ENCODE peak calls at places on chromosome 7, in six cellular contexts. E is breast epithelium, H is thoracic aorta, F is A549, M is tibial artery, N is adipocyte. Y is an unnamed sample. For H3K4me1, the result is how much of the 10 kb centered on the place peaks cover.

GRCh38 chr7:135661311-135662122 is 797 bp upstream of the STMP1 start:
- DNase-seq in E (no peak), F (no peak), M (no peak), H (no peak), N (no peak), Y (peak)

GRCh38 chr7:2299131-2299829 is 15.0 kb downstream of the SNX8 start:
- DNase-seq in N (peak), E (no peak), F (no peak), M (no peak), H (peak), Y (no peak)

GRCh38 chr7:80151274-80151665 is 16.6 kb downstream of the GNAI1 start:
- DNase-seq in F (no peak), M (no peak), E (no peak), N (peak), H (no peak), Y (peak)

GRCh38 chr7:7884855-7885254 is 83.7 kb upstream of the GLCCI1 start:
- DNase-seq in F (no peak), E (no peak), H (no peak), M (no peak), N (no peak), Y (peak)

GRCh38 chr7:37921340-37921805 is 933 bp downstream of the EPDR1 start:
- DNase-seq in H (no peak), F (no peak), N (peak), M (peak), E (no peak), Y (no peak)

GRCh38 chr7:51261117-51261835 is 55.3 kb downstream of the COBL start:
- DNase-seq in M (no peak), F (no peak), H (no peak), N (no peak), E (no peak), Y (no peak)

GRCh38 chr7:11841657-11842056 is 9.7 kb upstream of the THSD7A start:
- DNase-seq in F (no peak), M (no peak), H (no peak), N (no peak), E (no peak), Y (no peak)

GRCh38 chr7:133412942-133413341 is 160.1 kb downstream of the EXOC4 start:
- DNase-seq in H (no peak), M (no peak), E (no peak), F (no peak), N (no peak), Y (no peak)

GRCh38 chr7:116710764-116711452 is 38.9 kb downstream of the MET start:
- DNase-seq in N (no peak), E (no peak), F (no peak), H (no peak), M (no peak), Y (peak)

GRCh38 chr7:1650363-1651030 is 19.6 kb upstream of the ELFN1 start:
- DNase-seq in N (no peak), E (no peak), H (no peak), F (no peak), M (no peak), Y (no peak)

GRCh38 chr7:24800667-24801066 is 43.4 kb upstream of the GSDME start:
- DNase-seq in M (no peak), H (no peak), F (no peak), E (no peak), N (no peak), Y (no peak)

GRCh38 chr7:20350518-20350951 is 19.8 kb downstream of the ITGB8 start:
- DNase-seq in N (peak), E (no peak), H (no peak), M (no peak), F (no peak), Y (no peak)

GRCh38 chr7:13262929-13263530 is 575.6 kb downstream of the ARL4A start:
- DNase-seq in N (peak), F (peak), E (no peak), H (no peak), M (no peak), Y (peak)

GRCh38 chr7:159144756-159145543 is at the start of gene VIPR2:
- DNase-seq in F (no peak), H (no peak), E (peak), M (peak), N (no peak), Y (no peak)

GRCh38 chr7:14834888-14835287 is 67.7 kb downstream of the DGKB start:
- DNase-seq in M (no peak), N (peak), F (no peak), H (no peak), E (no peak), Y (no peak)

GRCh38 chr7:131107343-131108211 is 220.1 kb upstream of the MKLN1 start:
- DNase-seq in H (peak), N (peak), M (peak), F (peak), E (peak), Y (peak)

GRCh38 chr7:91468231-91468630 is 204.0 kb downstream of the FZD1 start:
- DNase-seq in M (no peak), F (no peak), E (no peak), H (no peak), N (no peak), Y (no peak)

GRCh38 chr7:100735730-100736129 is 2.3 kb downstream of the ZAN start:
- DNase-seq in M (no peak), N (no peak), F (no peak), E (no peak), H (no peak), Y (no peak)

GRCh38 chr7:46468753-46469356 is 547.8 kb upstream of the IGFBP3 start:
- DNase-seq in M (no peak), N (peak), F (no peak), E (no peak), H (no peak), Y (peak)

GRCh38 chr7:47534322-47535032 is 47.4 kb downstream of the TNS3 start:
- DNase-seq in F (no peak), E (no peak), M (no peak), H (no peak), N (peak), Y (peak)

GRCh38 chr7:91945476-91945875 is 4.8 kb downstream of the AKAP9 start:
- DNase-seq in H (no peak), M (no peak), F (peak), E (no peak), N (peak), Y (peak)

GRCh38 chr7:117325836-117326235 is 3.0 kb upstream of the WNT2 start:
- DNase-seq in N (no peak), F (no peak), E (no peak), M (no peak), H (no peak), Y (peak)

GRCh38 chr7:23273141-23273599 is 26.0 kb upstream of the MALSU1 start:
- DNase-seq in F (peak), E (peak), M (peak), H (peak), N (peak), Y (peak)

GRCh38 chr7:90655566-90655965 is 59.4 kb downstream of the CDK14 start:
- DNase-seq in F (no peak), N (peak), E (no peak), M (no peak), H (no peak), Y (peak)

GRCh38 chr7:142248166-142249160 is 9.4 kb downstream of the PRSS58 start:
- DNase-seq in M (no peak), E (no peak), F (no peak), N (no peak), H (no peak), Y (no peak)

GRCh38 chr7:7834761-7835160 is 116.4 kb upstream of the RPA3 start:
- DNase-seq in F (no peak), E (no peak), M (no peak), N (no peak), H (no peak), Y (no peak)

GRCh38 chr7:30382607-30383006 is 96.0 kb downstream of the NOD1 start:
- DNase-seq in N (no peak), H (no peak), F (no peak), E (no peak), M (no peak), Y (no peak)

GRCh38 chr7:6536262-6536770 is 14.9 kb downstream of the GRID2IP start:
- DNase-seq in F (no peak), N (peak), M (no peak), E (no peak), H (no peak), Y (no peak)

GRCh38 chr7:2897023-2897422 is 52.9 kb upstream of the GNA12 start:
- DNase-seq in E (no peak), H (no peak), M (no peak), N (no peak), F (no peak), Y (no peak)

GRCh38 chr7:121561717-121562116 is 165.6 kb upstream of the FAM3C start:
- DNase-seq in N (peak), F (no peak), E (no peak), H (no peak), M (no peak), Y (no peak)

GRCh38 chr7:68265258-68265657 is 1268.6 kb downstream of the TYW1 start:
- DNase-seq in E (no peak), H (no peak), F (no peak), N (no peak), M (no peak), Y (no peak)

DNA sequence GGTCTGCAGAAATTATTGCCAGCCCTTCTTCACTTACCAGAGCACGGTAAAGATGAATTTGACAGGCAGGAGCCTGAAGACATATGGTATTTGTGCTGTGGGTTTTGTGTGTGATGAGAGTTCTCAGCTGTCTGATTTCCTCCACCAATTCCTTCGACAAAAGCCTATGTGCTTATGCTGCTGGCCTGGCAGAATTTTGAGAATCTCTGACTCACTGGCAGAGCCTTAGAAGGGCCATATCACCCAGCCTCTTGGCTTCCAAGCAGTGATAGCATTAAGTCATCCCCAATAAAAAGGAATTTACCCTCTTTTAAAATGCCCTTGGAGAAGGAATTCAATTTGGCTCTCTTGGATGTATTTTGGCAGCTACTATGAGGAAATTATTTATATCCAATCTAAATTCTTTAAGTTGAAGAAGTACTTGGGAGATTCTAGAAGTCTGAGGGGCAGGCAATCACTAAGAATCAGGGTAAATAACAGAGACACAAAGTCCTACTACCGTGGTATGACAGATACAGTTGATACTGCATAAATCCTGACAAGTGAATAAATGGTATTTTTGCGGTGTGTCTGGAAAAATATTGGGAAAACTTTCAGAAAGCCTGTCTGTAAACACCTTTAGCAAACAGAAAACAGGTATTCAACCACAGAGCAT is 68.6 kb upstream of the EFCAB10 start:
- DNase-seq in F (no peak), M (no peak), H (no peak), N (peak), E (no peak), Y (no peak)
- H3K4me1 ChIP-seq in F (under half), M (under half), H (under half), N (under half), E (under half), Y (under half)

DNA sequence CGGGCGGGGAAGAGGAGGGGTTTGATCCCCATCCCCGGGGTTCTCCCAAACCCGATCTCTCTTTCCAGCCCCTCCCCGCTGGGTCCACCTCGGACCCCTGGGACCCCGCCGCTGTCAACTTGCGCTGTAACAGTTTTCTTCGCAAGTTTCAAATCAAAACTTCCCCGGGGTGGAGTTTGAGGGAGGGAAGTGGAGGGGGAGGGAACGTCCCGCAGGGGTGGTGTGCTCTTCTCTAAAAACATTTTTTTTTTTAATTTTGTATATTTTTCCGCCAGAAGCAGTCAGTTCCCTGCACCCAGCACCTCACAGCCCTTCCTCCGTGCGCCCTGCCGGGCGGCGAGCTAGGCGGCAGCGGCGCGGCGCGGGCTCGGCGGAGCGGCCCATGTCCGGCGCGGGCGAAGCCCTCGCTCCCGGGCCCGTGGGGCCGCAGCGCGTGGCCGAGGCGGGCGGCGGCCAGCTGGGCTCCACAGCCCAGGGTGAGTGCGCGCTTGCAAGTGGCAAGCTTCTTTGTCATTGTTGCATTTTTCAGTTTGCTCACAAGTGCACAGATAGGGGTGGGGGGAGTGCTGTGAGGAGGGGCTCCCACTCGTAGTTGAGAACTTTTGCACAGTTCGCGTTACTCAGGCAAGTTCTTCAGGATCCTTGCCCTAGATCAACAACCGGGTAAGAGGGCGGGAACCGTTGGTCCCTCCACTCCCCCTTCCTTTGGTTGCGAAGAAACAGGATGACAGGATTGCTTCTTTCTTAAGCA is 933 bp downstream of the MDFIC start:
- DNase-seq in F (peak), H (no peak), N (peak), M (peak), E (peak), Y (peak)
- H3K4me1 ChIP-seq in F (under half), H (under half), N (under half), M (under half), E (under half), Y (under half)

GRCh38 chr7:4711634-4712033 is 29.5 kb downstream of the FOXK1 start:
- DNase-seq in M (no peak), F (no peak), E (no peak), N (no peak), H (no peak), Y (no peak)
- H3K4me1 ChIP-seq in M (half or more), F (half or more), E (under half), N (under half), H (under half), Y (under half)

GRCh38 chr7:95607477-95608010 is 11.2 kb upstream of the PDK4 start:
- DNase-seq in M (no peak), E (no peak), N (no peak), F (no peak), H (no peak), Y (no peak)

GRCh38 chr7:95614442-95614940 is 18.2 kb upstream of the PDK4 start:
- DNase-seq in F (no peak), H (no peak), E (no peak), N (no peak), M (no peak), Y (no peak)

GRCh38 chr7:95608344-95609173 is 12.2 kb upstream of the PDK4 start:
- DNase-seq in F (peak), H (peak), E (peak), N (peak), M (peak), Y (peak)

GRCh38 chr7:95609277-95609971 is 13.1 kb upstream of the PDK4 start:
- DNase-seq in E (peak), N (peak), H (no peak), M (no peak), F (peak), Y (no peak)

DNA sequence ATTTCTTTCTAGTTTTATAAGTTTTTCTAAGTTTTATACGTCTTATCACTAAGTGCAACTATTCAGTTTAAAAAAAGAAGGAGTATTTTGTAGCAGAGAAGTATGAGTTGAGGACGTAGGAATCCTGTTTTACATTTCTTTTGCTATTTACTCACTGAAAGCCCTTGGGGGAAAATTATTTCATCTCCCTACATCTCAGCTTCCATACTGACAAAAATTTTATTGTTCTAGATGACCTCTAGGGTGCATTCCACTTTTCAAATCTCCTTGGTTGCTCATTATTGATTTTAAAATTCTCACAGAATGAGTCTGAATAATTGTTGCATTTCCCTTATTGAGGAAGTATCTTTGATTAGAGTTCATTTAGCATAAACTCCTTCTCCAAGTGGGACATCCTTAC is 14.9 kb upstream of the PDK4 start:
- DNase-seq in M (no peak), H (no peak), N (peak), E (no peak), F (no peak), Y (no peak)
- H3K4me1 ChIP-seq in M (under half), H (under half), N (under half), E (under half), F (under half), Y (under half)

DNA sequence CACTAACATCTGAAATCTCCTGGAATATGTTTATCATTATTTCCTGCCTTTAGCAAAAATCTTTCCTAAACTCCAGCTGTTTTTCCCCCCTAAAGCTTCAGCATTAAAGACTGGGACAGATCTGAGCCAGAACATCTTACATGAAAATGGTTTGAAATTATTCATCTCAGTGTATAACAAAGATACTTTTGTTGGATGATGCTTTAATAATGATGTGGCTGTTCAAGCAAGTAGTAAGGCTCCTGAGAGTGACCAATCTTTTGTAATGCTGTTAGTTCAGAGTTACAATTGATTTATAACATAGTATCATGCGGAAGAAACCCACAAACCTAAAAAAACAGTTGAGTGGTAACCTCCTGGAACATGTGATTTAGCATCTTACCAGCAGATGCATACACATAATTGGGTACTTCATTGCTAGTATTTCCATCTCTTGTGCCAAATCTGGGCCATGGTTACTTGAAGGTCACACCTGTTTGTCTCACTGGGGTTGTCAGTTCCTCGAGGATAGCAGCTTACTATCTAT is 1.5 kb downstream of the BZW2 start:
- DNase-seq in F (no peak), N (no peak), H (no peak), E (no peak), M (no peak), Y (peak)
- H3K4me1 ChIP-seq in F (half or more), N (under half), H (under half), E (under half), M (under half), Y (under half)

DNA sequence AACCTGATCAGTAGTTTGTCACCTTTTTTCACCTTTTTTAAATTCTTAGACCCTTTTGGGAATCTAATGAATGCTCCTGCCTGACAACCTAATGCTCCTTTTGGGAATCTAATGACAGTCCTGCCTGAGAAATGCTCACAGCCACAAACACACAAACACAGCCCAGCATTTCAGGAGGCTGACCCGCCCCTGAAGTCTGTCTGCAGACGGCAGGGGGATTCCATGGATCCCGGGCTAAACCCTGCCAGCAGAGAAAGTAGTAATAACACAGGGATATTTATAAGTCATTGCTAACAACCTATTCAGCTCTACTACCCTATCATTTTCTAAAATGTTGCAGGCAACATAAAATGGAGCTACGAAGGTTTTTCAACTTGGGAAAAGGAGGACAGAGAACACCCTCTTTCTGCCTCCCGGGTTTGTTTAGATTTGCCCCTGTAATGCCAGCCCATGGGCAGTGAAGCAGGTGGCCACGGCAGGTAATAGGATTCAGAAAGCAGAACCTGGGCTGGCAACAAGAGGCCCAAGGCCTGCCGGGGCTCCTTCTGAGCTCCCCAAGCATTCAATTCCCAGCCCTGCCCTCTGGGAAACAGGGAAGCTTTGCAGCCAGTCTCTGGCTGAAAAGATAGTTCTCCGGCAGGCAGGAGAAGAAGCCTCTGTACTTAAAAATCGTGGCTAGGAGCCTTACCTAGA is 65.2 kb downstream of the CREB3L2 start:
- DNase-seq in E (no peak), F (no peak), M (no peak), N (no peak), H (no peak), Y (no peak)
- H3K4me1 ChIP-seq in E (under half), F (under half), M (half or more), N (half or more), H (half or more), Y (half or more)

DNA sequence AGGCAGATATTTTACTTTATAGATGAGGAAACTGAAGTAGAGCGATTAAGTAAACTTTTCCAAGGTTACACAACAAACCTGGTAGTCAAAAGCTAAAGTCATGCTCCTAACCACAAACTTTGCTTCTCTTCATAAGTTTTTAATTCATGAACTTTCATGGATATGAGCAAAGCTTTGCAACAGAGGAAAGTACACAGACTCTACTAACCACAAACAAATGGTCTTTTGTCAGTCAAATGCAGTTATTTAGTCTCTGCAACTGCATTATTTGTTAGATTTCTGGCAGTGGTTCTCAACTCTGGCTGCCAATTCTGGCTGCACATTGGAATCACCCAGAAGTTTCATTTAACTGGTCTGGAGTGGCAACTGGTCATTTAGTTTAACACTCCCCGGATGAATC is 140.6 kb upstream of the TMEM168 start:
- DNase-seq in H (no peak), M (no peak), F (no peak), E (no peak), N (peak), Y (peak)
- H3K4me1 ChIP-seq in H (under half), M (under half), F (under half), E (under half), N (under half), Y (under half)

GRCh38 chr7:31955641-31956040 is 114.6 kb downstream of the PDE1C start:
- DNase-seq in M (no peak), H (no peak), N (no peak), E (no peak), F (no peak), Y (no peak)

GRCh38 chr7:31953432-31953831 is 116.8 kb downstream of the PDE1C start:
- DNase-seq in N (no peak), E (no peak), H (no peak), M (no peak), F (no peak), Y (no peak)

GRCh38 chr7:31957090-31957720 is 113.0 kb downstream of the PDE1C start:
- DNase-seq in N (peak), H (no peak), E (no peak), M (no peak), F (peak), Y (no peak)

GRCh38 chr7:31955021-31955420 is 115.2 kb downstream of the PDE1C start:
- DNase-seq in E (no peak), F (no peak), H (no peak), N (no peak), M (no peak), Y (no peak)

GRCh38 chr7:31954500-31954899 is 115.7 kb downstream of the PDE1C start:
- DNase-seq in F (no peak), N (no peak), M (no peak), H (no peak), E (no peak), Y (no peak)
- H3K4me1 ChIP-seq in F (half or more), N (under half), M (under half), H (under half), E (under half), Y (under half)